ENCODE peak calls at places on chromosomes 12 and 14, in ten cellular contexts. W is effector memory CD4-positive, alpha-beta T cell; D is naive thymus-derived CD4-positive, alpha-beta T cell; Q is lower lobe of right lung; M is heart left ventricle; R is AG04450; U is lung; L is Karpas-422; Y is K562; O is A549. E is an unnamed sample.
A peak's percentile ranks its signal among the peaks of the same experiment; 100 is the strongest.

GRCh38 chr12:40310201-40310600 is 85.4 kb downstream of the LRRK2 start:
- DNase-seq in W (no peak), D (no peak), Q (no peak), M (no peak), R (no peak), U (no peak), L (no peak), Y (no peak), O (no peak), E (no peak)

GRCh38 chr12:31120392-31121008 is 46.8 kb downstream of the DDX11 start:
- DNase-seq in W (no peak), D (no peak), Q (no peak), M (peak; percentile 55), R (no peak), U (no peak), L (no peak), Y (no peak), O (no peak), E (no peak)

GRCh38 chr12:112941528-112942335 is 3.5 kb downstream of the OAS3 start:
- DNase-seq in W (no peak), D (no peak), Q (no peak), M (no peak), R (no peak), U (no peak), L (no peak), Y (no peak), O (no peak), E (no peak)

GRCh38 chr14:29805415-29806123 is 122.1 kb downstream of the PRKD1 start:
- DNase-seq in W (no peak), D (no peak), Q (peak; percentile 53), M (peak; percentile 66), R (peak; percentile 86), U (peak; percentile 62), L (peak; percentile 36), Y (peak; percentile 38), O (no peak), E (no peak)

GRCh38 chr14:105937253-105938054 is 411.1 kb downstream of the TMEM121 start:
- DNase-seq in W (no peak), D (no peak), Q (no peak), M (peak; percentile 30), R (no peak), U (peak; percentile 16), L (no peak), Y (no peak), O (no peak), E (no peak)

GRCh38 chr12:47276253-47277070 is 196.7 kb upstream of the AMIGO2 start:
- DNase-seq in W (peak; percentile 22), D (peak; percentile 89), Q (no peak), M (no peak), R (no peak), U (peak; percentile 59), L (peak; percentile 61), Y (peak; percentile 73), O (no peak), E (peak; percentile 58)

GRCh38 chr12:48004039-48004940 is at the start of gene COL2A1:
- DNase-seq in W (no peak), D (no peak), Q (no peak), M (no peak), R (no peak), U (no peak), L (no peak), Y (no peak), O (peak; percentile 35), E (peak; percentile 95)

GRCh38 chr14:57066887-57067513 is 201.7 kb downstream of the EXOC5 start:
- DNase-seq in W (no peak), D (no peak), Q (peak; percentile 51), M (no peak), R (no peak), U (no peak), L (peak; percentile 82), Y (peak; percentile 67), O (peak; percentile 13), E (no peak)

GRCh38 chr14:53915364-53916014 is 41.1 kb downstream of the BMP4 start:
- DNase-seq in W (no peak), D (no peak), Q (no peak), M (no peak), R (no peak), U (no peak), L (no peak), Y (no peak), O (no peak), E (no peak)

GRCh38 chr14:65170768-65171251 is 68.5 kb upstream of the MAX start:
- DNase-seq in W (no peak), D (peak; percentile 28), Q (no peak), M (no peak), R (peak; percentile 36), U (no peak), L (peak; percentile 64), Y (peak; percentile 11), O (peak; percentile 43), E (no peak)
- H3K4me3 ChIP-seq in W (peak overlapping the region; percentile 51), D (peak overlapping the region; percentile 47), Q (peak overlapping the region; percentile 14), M (peak overlapping the region; percentile 26), R (peak overlapping the region; percentile 50), U (no peak overlapping the region), L (no peak overlapping the region), Y (no peak overlapping the region), O (peak overlapping the region; percentile 42), E (no peak overlapping the region)

DNA sequence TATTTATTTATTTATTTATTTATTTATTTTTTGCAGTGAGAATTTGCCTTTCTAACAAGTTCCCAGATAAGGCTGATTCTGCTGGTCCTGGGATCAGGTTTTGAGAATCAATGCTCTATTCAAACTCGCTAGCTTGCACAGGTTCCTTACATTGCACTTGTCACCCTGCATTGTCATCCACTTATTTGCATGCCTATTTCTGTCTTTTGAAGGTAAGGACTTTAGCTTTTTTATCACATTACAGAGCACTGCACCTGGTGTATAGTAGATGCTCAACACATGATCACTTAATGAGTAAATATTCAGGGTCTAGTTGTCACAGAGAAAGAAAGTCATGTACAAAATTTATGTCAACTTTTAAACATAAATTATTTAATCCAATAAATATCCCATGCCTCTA is 219.7 kb upstream of the BTG1 start:
- DNase-seq in W (no peak), D (no peak), Q (no peak), M (no peak), R (no peak), U (no peak), L (peak; percentile 44), Y (no peak), O (no peak), E (no peak)
- H3K9me3 ChIP-seq in W (peaks cover 10% of the 10 kb centered on the region), D (no peaks in the 10 kb centered on the region), Q (no peaks in the 10 kb centered on the region), M (no peaks in the 10 kb centered on the region), R (no peaks in the 10 kb centered on the region), U (no peaks in the 10 kb centered on the region), L (no peaks in the 10 kb centered on the region), Y (peaks cover 3% of the 10 kb centered on the region), O (no peaks in the 10 kb centered on the region), E (no peaks in the 10 kb centered on the region)

GRCh38 chr14:95056476-95056875 is 100.9 kb downstream of the DICER1 start:
- DNase-seq in W (no peak), D (no peak), Q (no peak), M (no peak), R (no peak), U (no peak), L (no peak), Y (no peak), O (no peak), E (no peak)
- H3K27ac ChIP-seq in W (no peak overlapping the region), D (no peak overlapping the region), Q (no peak overlapping the region), M (no peak overlapping the region), R (no peak overlapping the region), U (no peak overlapping the region), L (no peak overlapping the region), Y (no peak overlapping the region), O (no peak overlapping the region), E (no peak overlapping the region)

GRCh38 chr12:71441836-71442566 is 2.4 kb downstream of the LGR5 start:
- DNase-seq in W (no peak), D (no peak), Q (no peak), M (no peak), R (no peak), U (no peak), L (no peak), Y (no peak), O (no peak), E (no peak)

GRCh38 chr12:71439362-71439612 is 311 bp upstream of the LGR5 start:
- DNase-seq in W (no peak), D (no peak), Q (no peak), M (no peak), R (no peak), U (no peak), L (no peak), Y (no peak), O (no peak), E (no peak)

GRCh38 chr12:71441350-71441748 is 1.8 kb downstream of the LGR5 start:
- DNase-seq in W (no peak), D (no peak), Q (no peak), M (no peak), R (no peak), U (no peak), L (no peak), Y (no peak), O (no peak), E (no peak)

GRCh38 chr12:71439613-71440392 is at the start of gene LGR5:
- DNase-seq in W (no peak), D (peak; percentile 7), Q (no peak), M (peak; percentile 60), R (no peak), U (no peak), L (no peak), Y (no peak), O (no peak), E (no peak)

DNA sequence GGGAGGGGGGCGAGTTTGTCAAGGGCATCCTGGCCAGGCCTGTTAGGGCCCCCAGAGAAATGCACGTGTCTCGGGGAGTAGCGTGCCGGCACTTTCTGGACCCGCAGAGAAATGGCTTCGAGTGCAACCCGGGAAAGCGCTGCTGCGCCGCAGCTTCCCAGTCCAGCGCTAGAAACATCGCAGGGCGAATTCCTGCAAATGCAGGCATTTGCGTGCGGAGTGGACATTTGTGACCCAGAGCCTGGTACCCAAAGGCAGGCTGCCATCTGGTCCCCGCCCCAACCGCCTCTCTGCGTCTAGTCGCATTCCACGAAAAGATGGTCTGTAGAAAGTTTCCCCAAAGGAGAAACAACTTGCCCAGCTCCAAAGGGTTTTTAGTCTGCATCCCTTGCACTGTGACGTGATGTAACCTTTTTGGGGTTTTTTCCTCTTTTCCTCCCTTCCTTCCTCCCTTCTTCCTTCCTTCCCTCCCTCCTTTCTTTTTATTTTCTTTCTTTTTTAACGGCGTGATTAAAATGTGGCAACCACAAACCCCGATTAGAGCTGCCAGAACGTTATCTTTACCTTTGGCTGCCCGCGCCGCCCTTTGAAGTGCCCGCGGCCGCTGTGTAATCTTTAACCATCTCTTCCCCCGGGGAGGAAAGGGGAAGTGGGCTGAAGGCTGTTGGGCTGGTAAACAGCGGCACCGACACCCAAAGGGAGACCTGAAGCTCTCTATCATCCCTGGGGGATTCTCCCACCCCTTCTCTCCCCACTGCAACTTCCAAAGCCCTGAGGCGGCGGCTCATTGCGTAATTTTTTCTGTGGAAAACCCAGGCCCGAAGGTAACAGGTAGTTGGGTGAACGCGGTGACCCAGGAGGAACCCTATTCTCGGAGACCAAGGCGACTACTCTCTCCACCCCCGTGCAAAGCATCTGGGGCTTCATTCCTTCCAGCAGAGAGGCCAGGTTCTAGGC is 1.1 kb downstream of the LGR5 start:
- DNase-seq in W (no peak), D (no peak), Q (no peak), M (no peak), R (no peak), U (no peak), L (no peak), Y (peak; percentile 25), O (no peak), E (no peak)
- H3K4me3 ChIP-seq in W (peak overlapping the region; percentile 51), D (peak overlapping the region; percentile 17), Q (peak overlapping the region; percentile 54), M (peak overlapping the region; percentile 55), R (peak overlapping the region; percentile 44), U (no peak overlapping the region), L (no peak overlapping the region), Y (no peak overlapping the region), O (peak overlapping the region; percentile 39), E (no peak overlapping the region)